ENCODE peak calls at places on chromosome 20, in four cellular contexts. U is lung, M is heart right ventricle, Z is G401. F is an unnamed sample.

GRCh38 chr20:10077081-10077471 is 42.3 kb downstream of the ANKEF1 start:
- DNase-seq in U (no peak), M (no peak), Z (no peak), F (no peak)

GRCh38 chr20:60993647-60994046 is 258.4 kb upstream of the CDH4 start:
- DNase-seq in U (no peak), M (no peak), Z (no peak), F (no peak)

GRCh38 chr20:60365063-60365640 is 406.9 kb downstream of the CDH26 start:
- DNase-seq in U (no peak), M (no peak), Z (no peak), F (no peak)

GRCh38 chr20:38304845-38305447 is 990 bp downstream of the BPI start:
- DNase-seq in U (peak; percentile 44), M (no peak), Z (no peak), F (no peak)

GRCh38 chr20:43840382-43841070 is 74.1 kb upstream of the TOX2 start:
- DNase-seq in U (no peak), M (no peak), Z (no peak), F (no peak)

GRCh38 chr20:1900321-1900791 is 5.1 kb downstream of the SIRPA start:
- DNase-seq in U (no peak), M (peak; percentile 23), Z (peak; percentile 89), F (peak; percentile 25)

GRCh38 chr20:16554766-16555543 is 18.3 kb downstream of the KIF16B start:
- DNase-seq in U (no peak), M (no peak), Z (no peak), F (no peak)

GRCh38 chr20:32155017-32155965 is 45.8 kb downstream of the TM9SF4 start:
- DNase-seq in U (peak; percentile 91), M (peak; percentile 79), Z (peak; percentile 16), F (peak; percentile 63)

GRCh38 chr20:24492031-24492607 is 22.7 kb downstream of the SYNDIG1 start:
- DNase-seq in U (no peak), M (no peak), Z (peak; percentile 71), F (no peak)

GRCh38 chr20:46811328-46812084 is 83.1 kb upstream of the EYA2 start:
- DNase-seq in U (no peak), M (no peak), Z (no peak), F (no peak)

GRCh38 chr20:709421-709820 is 33.8 kb upstream of the SCRT2 start:
- DNase-seq in U (no peak), M (peak; percentile 64), Z (peak; percentile 78), F (no peak)

GRCh38 chr20:47127986-47128385 is 228.5 kb downstream of the ZMYND8 start:
- DNase-seq in U (no peak), M (no peak), Z (peak; percentile 32), F (no peak)

F was measured in tibial nerve.